ENCODE peak calls at places on chromosome 1, in ten cellular contexts. Q, S, U, O, R, N, F, I, C and M are unnamed samples.

GRCh38 chr1:39574646-39575045 is 1.9 kb downstream of the PABPC4 start:
- DNase-seq in Q (no peak), S (no peak), U (no peak), O (no peak), R (peak; percentile 37), N (no peak), F (no peak), I (no peak), C (peak; percentile 78), M (no peak)

GRCh38 chr1:234926574-234927311 is 201.9 kb downstream of the TOMM20 start:
- DNase-seq in Q (peak; percentile 5), S (no peak), U (no peak), O (no peak), R (no peak), N (no peak), F (no peak), I (no peak), C (no peak), M (no peak)

GRCh38 chr1:201466492-201466891 is 2.5 kb downstream of the PHLDA3 start:
- DNase-seq in Q (no peak), S (no peak), U (peak; percentile 81), O (peak; percentile 83), R (peak; percentile 68), N (peak; percentile 46), F (no peak), I (no peak), C (peak; percentile 56), M (peak; percentile 80)

GRCh38 chr1:3658231-3658615 is 5.9 kb downstream of the TP73 start:
- DNase-seq in Q (no peak), S (no peak), U (no peak), O (no peak), R (no peak), N (no peak), F (no peak), I (no peak), C (peak; percentile 3), M (no peak)

GRCh38 chr1:243917177-243917862 is 67.3 kb upstream of the AKT3 start:
- DNase-seq in Q (no peak), S (peak; percentile 21), U (peak; percentile 68), O (peak; percentile 52), R (peak; percentile 92), N (peak; percentile 23), F (peak; percentile 72), I (no peak), C (no peak), M (no peak)

GRCh38 chr1:76219589-76219914 is 145.0 kb downstream of the ST6GALNAC3 start:
- DNase-seq in Q (no peak), S (no peak), U (no peak), O (no peak), R (no peak), N (no peak), F (no peak), I (no peak), C (no peak), M (no peak)

GRCh38 chr1:30718636-30719405 is 4.6 kb downstream of the MATN1 start:
- DNase-seq in Q (peak; percentile 78), S (peak; percentile 79), U (peak; percentile 90), O (peak; percentile 85), R (peak; percentile 99), N (peak; percentile 77), F (peak; percentile 95), I (peak; percentile 20), C (peak; percentile 71), M (peak; percentile 85)

GRCh38 chr1:156495401-156496140 is 5.0 kb downstream of the MEF2D start:
- DNase-seq in Q (no peak), S (peak; percentile 78), U (no peak), O (no peak), R (peak; percentile 38), N (peak; percentile 68), F (no peak), I (no peak), C (peak; percentile 85), M (no peak)

GRCh38 chr1:239308701-239309333 is 77.6 kb upstream of the CHRM3 start:
- DNase-seq in Q (no peak), S (no peak), U (peak; percentile 64), O (peak; percentile 45), R (peak; percentile 31), N (no peak), F (no peak), I (peak; percentile 58), C (no peak), M (no peak)

GRCh38 chr1:4963251-4963650 is 308.8 kb downstream of the AJAP1 start:
- DNase-seq in Q (no peak), S (no peak), U (peak; percentile 30), O (no peak), R (peak; percentile 10), N (peak; percentile 14), F (no peak), I (no peak), C (no peak), M (no peak)
- H3K9me3 ChIP-seq in Q (no peaks in the 10 kb centered on the region), S (no peaks in the 10 kb centered on the region), U (no peaks in the 10 kb centered on the region), O (no peaks in the 10 kb centered on the region), R (no peaks in the 10 kb centered on the region), N (no peaks in the 10 kb centered on the region), F (peaks cover 82% of the 10 kb centered on the region), I (no peaks in the 10 kb centered on the region), C (no peaks in the 10 kb centered on the region), M (no peaks in the 10 kb centered on the region)

GRCh38 chr1:26677306-26678115 is 18.3 kb upstream of the ARID1A start:
- DNase-seq in Q (peak; percentile 24), S (peak; percentile 62), U (peak; percentile 93), O (peak; percentile 94), R (peak; percentile 77), N (peak; percentile 61), F (no peak), I (no peak), C (peak; percentile 91), M (peak; percentile 91)
- H3K27ac ChIP-seq in Q (no peak overlapping the region), S (peak overlapping the region; percentile 34), U (peak overlapping the region; percentile 39), O (peak overlapping the region; percentile 29), R (no peak overlapping the region), N (peak overlapping the region; percentile 39), F (no peak overlapping the region), I (no peak overlapping the region), C (peak overlapping the region; percentile 45), M (peak overlapping the region; percentile 76)

DNA sequence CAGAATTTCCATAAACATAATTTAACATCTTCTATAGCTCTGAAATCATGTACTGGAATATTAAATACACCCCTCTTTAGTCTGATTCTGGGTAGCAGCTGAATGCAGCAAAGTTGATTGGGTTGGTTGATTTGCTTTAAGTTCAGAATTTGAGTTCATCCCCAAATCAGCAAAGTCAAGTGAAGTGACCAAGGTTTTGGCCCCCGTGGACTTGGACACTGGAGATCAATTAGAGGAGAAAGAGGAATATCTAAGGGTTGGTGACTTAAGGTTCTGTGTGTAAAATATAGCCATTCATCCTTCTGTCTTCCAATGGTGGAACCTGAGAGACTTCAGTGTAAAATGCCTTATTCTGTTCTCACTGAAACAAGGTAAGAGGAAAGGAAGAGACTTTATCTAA is at the start of gene OR2L13:
- DNase-seq in Q (no peak), S (no peak), U (no peak), O (no peak), R (no peak), N (no peak), F (no peak), I (no peak), C (no peak), M (no peak)
- H3K9me3 ChIP-seq in Q (no peaks in the 10 kb centered on the region), S (peaks cover 14% of the 10 kb centered on the region), U (no peaks in the 10 kb centered on the region), O (no peaks in the 10 kb centered on the region), R (no peaks in the 10 kb centered on the region), N (no peaks in the 10 kb centered on the region), F (peaks cover 17% of the 10 kb centered on the region), I (peaks cover 5% of the 10 kb centered on the region), C (no peaks in the 10 kb centered on the region), M (no peaks in the 10 kb centered on the region)

GRCh38 chr1:12434174-12434573 is 183.8 kb downstream of the DHRS3 start:
- DNase-seq in Q (peak; percentile 14), S (no peak), U (no peak), O (no peak), R (peak; percentile 81), N (no peak), F (no peak), I (no peak), C (no peak), M (no peak)
- H3K27ac ChIP-seq in Q (peak overlapping the region; percentile 43), S (peak overlapping the region; percentile 84), U (peak overlapping the region; percentile 45), O (peak overlapping the region; percentile 67), R (peak overlapping the region; percentile 11), N (peak overlapping the region; percentile 58), F (peak overlapping the region; percentile 52), I (no peak overlapping the region), C (peak overlapping the region; percentile 79), M (peak overlapping the region; percentile 83)

GRCh38 chr1:48371598-48371997 is 100.4 kb downstream of the SPATA6 start:
- DNase-seq in Q (no peak), S (no peak), U (no peak), O (no peak), R (no peak), N (no peak), F (no peak), I (no peak), C (no peak), M (no peak)
- H3K9me3 ChIP-seq in Q (no peaks in the 10 kb centered on the region), S (peaks cover 17% of the 10 kb centered on the region), U (no peaks in the 10 kb centered on the region), O (peaks cover 17% of the 10 kb centered on the region), R (no peaks in the 10 kb centered on the region), N (no peaks in the 10 kb centered on the region), F (peaks cover 11% of the 10 kb centered on the region), I (no peaks in the 10 kb centered on the region), C (no peaks in the 10 kb centered on the region), M (no peaks in the 10 kb centered on the region)

DNA sequence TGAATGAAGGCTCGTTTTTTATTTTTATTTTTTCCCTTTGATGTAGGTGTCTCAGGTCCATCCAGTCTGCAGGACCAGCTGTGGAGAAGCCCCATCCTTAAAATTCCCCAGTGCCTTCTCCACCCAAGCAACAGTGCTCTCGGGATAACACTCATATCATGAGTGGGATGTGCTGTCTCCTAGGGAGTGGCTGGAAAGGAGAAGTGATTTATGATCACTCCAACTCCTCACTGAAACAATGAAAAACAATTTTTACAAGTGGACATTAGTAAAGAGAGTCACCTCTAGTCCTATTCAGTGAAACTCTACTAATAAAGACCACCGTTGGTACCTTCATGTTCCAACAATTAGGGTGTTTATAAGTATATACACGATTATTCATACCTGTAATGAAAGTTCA is 3.5 kb downstream of the STUM start:
- DNase-seq in Q (no peak), S (no peak), U (no peak), O (no peak), R (no peak), N (no peak), F (no peak), I (no peak), C (no peak), M (no peak)
- H3K27ac ChIP-seq in Q (no peak overlapping the region), S (no peak overlapping the region), U (no peak overlapping the region), O (no peak overlapping the region), R (no peak overlapping the region), N (no peak overlapping the region), F (no peak overlapping the region), I (no peak overlapping the region), C (no peak overlapping the region), M (no peak overlapping the region)

GRCh38 chr1:92653605-92654381 is 131.1 kb downstream of the EVI5 start:
- DNase-seq in Q (no peak), S (no peak), U (no peak), O (no peak), R (no peak), N (no peak), F (no peak), I (no peak), C (no peak), M (no peak)
- H3K9me3 ChIP-seq in Q (peaks cover 6% of the 10 kb centered on the region), S (peaks cover 42% of the 10 kb centered on the region), U (peaks cover 21% of the 10 kb centered on the region), O (peaks cover 21% of the 10 kb centered on the region), R (peaks cover 5% of the 10 kb centered on the region), N (peaks cover 20% of the 10 kb centered on the region), F (no peaks in the 10 kb centered on the region), I (no peaks in the 10 kb centered on the region), C (no peaks in the 10 kb centered on the region), M (peaks cover 2% of the 10 kb centered on the region)